ENCODE peak calls at places on chromosomes 7 and 10, in nine cellular contexts. Y, Z, U, P, O, M, X, J and K are unnamed samples.

GRCh38 chr10:81978238-81978637 is 103.2 kb downstream of the NRG3 start:
- DNase-seq in Y (no peak), U (no peak), M (peak; percentile 85), O (peak; percentile 72), X (no peak), P (no peak), J (no peak), Z (no peak), K (no peak)

GRCh38 chr7:143975617-143976016 is 21.0 kb downstream of the OR2F1 start:
- DNase-seq in U (no peak), J (no peak), Y (no peak), P (no peak), M (peak; percentile 2), O (no peak), Z (peak; percentile 55), X (no peak), K (no peak)

GRCh38 chr7:76409537-76409936 is at the start of gene SSC4D:
- DNase-seq in X (no peak), J (no peak), P (no peak), Z (peak; percentile 95), M (peak; percentile 74), O (peak; percentile 59), Y (no peak), U (no peak), K (no peak)

GRCh38 chr10:75226656-75227055 is 9.1 kb downstream of the COMTD1 start:
- DNase-seq in M (no peak), X (peak; percentile 48), J (no peak), Y (no peak), P (no peak), U (no peak), Z (peak; percentile 56), O (no peak), K (no peak)

GRCh38 chr10:131779661-131780394 is 121.0 kb upstream of the PPP2R2D start:
- DNase-seq in Y (no peak), P (no peak), J (no peak), O (no peak), M (no peak), U (no peak), Z (peak; percentile 20), X (no peak), K (peak; percentile 62)

GRCh38 chr7:89757910-89758309 is 396.4 kb upstream of the STEAP1 start:
- DNase-seq in P (no peak), U (no peak), Z (no peak), O (no peak), M (no peak), J (no peak), X (no peak), Y (no peak), K (no peak)

GRCh38 chr7:105131033-105131656 is 117.1 kb downstream of the KMT2E start:
- DNase-seq in O (no peak), J (no peak), X (no peak), Y (no peak), M (no peak), Z (peak; percentile 44), P (no peak), U (no peak), K (no peak)

GRCh38 chr7:15397159-15397550 is 164.7 kb downstream of the AGMO start:
- DNase-seq in Z (no peak), M (no peak), O (no peak), P (peak; percentile 16), J (no peak), X (no peak), Y (no peak), U (no peak), K (no peak)

GRCh38 chr7:135499818-135500217 is 10.1 kb downstream of the CNOT4 start:
- DNase-seq in O (no peak), Y (no peak), U (no peak), Z (no peak), X (no peak), J (no peak), M (no peak), P (no peak), K (no peak)

GRCh38 chr7:48875300-48875916 is 48.9 kb upstream of the CDC14C start:
- DNase-seq in U (no peak), X (no peak), Z (peak; percentile 83), Y (peak; percentile 53), M (peak; percentile 82), P (peak; percentile 76), J (peak; percentile 8), O (peak; percentile 82), K (no peak)

GRCh38 chr7:109259151-109259550 is 689.5 kb downstream of the DNAJB9 start:
- DNase-seq in O (no peak), Y (no peak), Z (no peak), U (no peak), P (no peak), J (no peak), X (no peak), M (no peak), K (no peak)

GRCh38 chr10:102775973-102776669 is 32.4 kb downstream of the WBP1L start:
- DNase-seq in J (peak; percentile 59), Y (peak; percentile 93), M (peak; percentile 51), Z (peak; percentile 69), O (peak; percentile 86), X (peak; percentile 97), P (peak; percentile 93), U (no peak), K (peak; percentile 92)

DNA sequence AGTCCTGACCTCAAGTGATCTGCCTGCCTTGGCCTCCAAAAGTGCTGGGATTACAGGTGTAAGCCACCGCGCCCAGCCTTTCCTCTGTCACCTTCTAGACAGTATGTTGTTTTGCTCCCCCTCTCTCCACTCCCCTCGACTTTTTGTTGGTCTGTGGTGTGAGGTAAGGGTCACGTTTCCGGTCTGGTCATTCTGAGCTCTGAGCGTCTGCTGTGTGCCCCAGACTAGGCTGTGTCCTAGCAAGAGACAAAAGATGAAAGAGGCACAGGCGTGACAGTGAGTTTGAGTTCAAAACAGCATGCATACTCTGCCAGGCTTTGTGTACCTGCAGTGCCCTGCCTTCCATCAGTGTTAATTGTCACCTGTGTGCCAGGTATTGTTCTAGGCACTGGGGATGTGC is 87.4 kb upstream of the PPIF start:
- DNase-seq in P (no peak), O (no peak), Z (no peak), M (no peak), Y (no peak), U (no peak), X (no peak), J (no peak), K (no peak)
- H3K4me3 ChIP-seq in P (no peak overlapping the region), O (no peak overlapping the region), Z (no peak overlapping the region), M (no peak overlapping the region), Y (no peak overlapping the region), U (no peak overlapping the region), X (no peak overlapping the region), J (no peak overlapping the region), K (no peak overlapping the region)

GRCh38 chr7:36939816-36940215 is 215.5 kb upstream of the AOAH start:
- DNase-seq in P (no peak), U (no peak), Z (no peak), J (no peak), M (no peak), X (no peak), Y (no peak), O (no peak), K (no peak)

GRCh38 chr7:36942558-36943354 is 218.5 kb upstream of the AOAH start:
- DNase-seq in U (no peak), Y (no peak), M (no peak), Z (no peak), J (no peak), O (no peak), P (no peak), X (no peak), K (no peak)

GRCh38 chr7:36942062-36942461 is 217.8 kb upstream of the AOAH start:
- DNase-seq in Y (no peak), P (no peak), J (no peak), X (no peak), Z (no peak), O (no peak), U (no peak), M (no peak), K (no peak)

GRCh38 chr7:36941359-36941758 is 217.1 kb upstream of the AOAH start:
- DNase-seq in P (no peak), U (no peak), Z (no peak), M (no peak), X (no peak), J (no peak), Y (no peak), O (no peak), K (no peak)

DNA sequence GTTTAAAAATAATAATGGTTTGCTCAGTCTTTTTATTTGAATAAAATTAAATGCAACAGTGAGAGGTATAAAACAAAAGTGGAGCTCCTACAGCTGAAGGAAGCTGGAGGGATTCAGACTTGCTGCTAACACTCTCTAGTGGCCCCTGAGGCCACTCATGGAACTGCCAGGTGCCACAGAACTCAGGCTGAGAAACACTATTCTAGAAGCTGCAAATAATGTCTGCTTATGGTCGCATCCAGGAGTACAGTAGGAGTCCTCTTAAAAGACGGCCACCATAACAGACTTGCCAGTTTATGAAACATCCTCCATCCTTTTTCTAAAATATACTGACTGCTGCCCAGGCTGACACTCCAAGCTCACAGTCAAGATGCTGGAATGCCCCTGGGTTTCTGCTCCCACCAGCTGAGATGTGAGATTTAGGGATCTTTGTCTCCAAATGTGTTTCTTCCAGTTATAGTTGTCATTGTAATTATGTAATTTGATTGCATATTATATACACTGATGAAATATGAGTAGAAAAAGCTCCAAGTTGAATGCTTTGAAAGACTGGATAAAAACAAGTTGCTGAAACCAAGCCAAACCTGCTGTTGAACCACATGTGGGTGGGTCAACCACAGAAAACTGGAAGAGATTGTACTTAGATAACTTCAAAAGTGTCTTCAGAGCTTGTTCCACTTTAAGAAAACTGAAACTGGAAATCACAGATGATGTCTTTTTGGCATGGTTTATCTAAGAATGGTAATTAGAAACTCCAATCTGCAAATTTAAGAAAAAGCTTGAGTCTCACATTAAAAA is 213.7 kb upstream of the AOAH start:
- DNase-seq in J (no peak), O (no peak), Y (no peak), M (no peak), Z (no peak), U (peak; percentile 16), X (no peak), P (no peak), K (no peak)
- H3K27ac ChIP-seq in J (no peak overlapping the region), O (no peak overlapping the region), Y (no peak overlapping the region), M (no peak overlapping the region), Z (no peak overlapping the region), U (no peak overlapping the region), X (no peak overlapping the region), P (no peak overlapping the region), K (no peak overlapping the region)

DNA sequence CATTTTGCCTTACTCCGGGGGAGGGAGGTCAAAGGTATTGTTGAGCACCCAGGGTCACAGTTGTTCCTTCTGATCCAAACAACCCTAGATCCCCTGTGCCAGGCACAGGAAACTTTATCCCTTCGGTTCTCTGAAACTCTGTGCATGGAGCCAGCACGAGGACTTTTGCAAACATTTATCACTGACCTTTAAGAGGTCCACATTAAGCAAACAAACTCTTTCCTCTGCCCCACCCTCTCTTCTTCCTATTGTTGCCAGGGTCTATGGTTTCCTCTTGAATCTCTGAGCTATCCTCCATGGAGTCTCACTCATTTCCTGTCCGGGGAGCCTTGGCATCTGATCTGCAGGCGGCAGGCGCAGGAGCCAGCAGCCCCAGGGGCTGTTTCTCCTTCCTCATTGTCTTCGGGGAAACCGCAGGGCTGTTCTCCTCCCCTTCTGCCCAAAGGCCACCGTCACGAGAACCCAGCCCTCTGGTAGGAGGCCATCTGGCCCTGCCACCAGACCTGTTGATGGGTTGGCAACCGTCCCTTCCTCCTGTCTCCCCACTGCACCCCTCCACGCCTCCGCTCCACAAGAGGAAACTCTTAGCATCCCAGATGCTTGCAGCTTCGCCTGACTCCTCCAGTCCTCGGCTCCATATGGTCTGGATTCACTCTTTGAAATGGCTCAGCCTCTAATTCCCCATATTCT is 327.3 kb upstream of the NRP1 start:
- DNase-seq in J (peak; percentile 29), P (peak; percentile 88), X (peak; percentile 84), M (no peak), U (no peak), Y (peak; percentile 83), O (peak; percentile 9), Z (no peak), K (peak; percentile 79)
- H3K4me3 ChIP-seq in J (no peak overlapping the region), P (no peak overlapping the region), X (no peak overlapping the region), M (no peak overlapping the region), U (no peak overlapping the region), Y (peak overlapping the region; percentile 8), O (no peak overlapping the region), Z (no peak overlapping the region), K (peak overlapping the region; percentile 30)

GRCh38 chr10:62806246-62806645 is 1.7 kb downstream of the ADO start:
- DNase-seq in P (no peak), O (no peak), Y (no peak), Z (no peak), X (no peak), M (no peak), J (no peak), U (no peak), K (no peak)
- H3K27ac ChIP-seq in P (no peak overlapping the region), O (no peak overlapping the region), Y (peak overlapping the region; percentile 97), Z (no peak overlapping the region), X (peak overlapping the region; percentile 94), M (no peak overlapping the region), J (peak overlapping the region; percentile 93), U (no peak overlapping the region), K (no peak overlapping the region)